ENCODE peak calls at places on chromosomes 2 and 18, in nine cellular contexts. One of them, this sample, is unnamed.

GRCh38 chr2:46716806-46717732 is 198.5 kb downstream of the MCFD2 start:
- DNase-seq in coronary artery: no peak
- DNase-seq in endothelial cell: no peak
- DNase-seq in lung: no peak
- DNase-seq in fibroblast of villous mesenchyme: peak
- DNase-seq in stomach: no peak
- DNase-seq in colonic mucosa: no peak
- DNase-seq in natural killer cell: no peak
- DNase-seq in CD14-positive monocyte: no peak
- DNase-seq in this sample: no peak

GRCh38 chr2:23519334-23519651 is 134.3 kb downstream of the KLHL29 start:
- DNase-seq in coronary artery: no peak
- DNase-seq in endothelial cell: no peak
- DNase-seq in lung: no peak
- DNase-seq in fibroblast of villous mesenchyme: no peak
- DNase-seq in stomach: no peak
- DNase-seq in colonic mucosa: no peak
- DNase-seq in natural killer cell: no peak
- DNase-seq in CD14-positive monocyte: no peak
- DNase-seq in this sample: no peak

GRCh38 chr2:62792408-62792807 is 86.9 kb downstream of the EHBP1 start:
- DNase-seq in coronary artery: no peak
- DNase-seq in endothelial cell: no peak
- DNase-seq in lung: no peak
- DNase-seq in fibroblast of villous mesenchyme: no peak
- DNase-seq in stomach: no peak
- DNase-seq in colonic mucosa: no peak
- DNase-seq in natural killer cell: no peak
- DNase-seq in CD14-positive monocyte: no peak
- DNase-seq in this sample: no peak

GRCh38 chr18:12803069-12803936 is 80.7 kb downstream of the PTPN2 start:
- DNase-seq in coronary artery: no peak
- DNase-seq in endothelial cell: no peak
- DNase-seq in lung: no peak
- DNase-seq in fibroblast of villous mesenchyme: peak
- DNase-seq in stomach: no peak
- DNase-seq in colonic mucosa: no peak
- DNase-seq in natural killer cell: no peak
- DNase-seq in CD14-positive monocyte: no peak
- DNase-seq in this sample: no peak

GRCh38 chr2:206263959-206264603 is 10.4 kb upstream of the ZDBF2 start:
- DNase-seq in coronary artery: no peak
- DNase-seq in endothelial cell: no peak
- DNase-seq in lung: no peak
- DNase-seq in fibroblast of villous mesenchyme: no peak
- DNase-seq in stomach: no peak
- DNase-seq in colonic mucosa: no peak
- DNase-seq in natural killer cell: no peak
- DNase-seq in CD14-positive monocyte: no peak
- DNase-seq in this sample: no peak

GRCh38 chr2:13996527-13996926 is 636.0 kb upstream of the LRATD1 start:
- DNase-seq in coronary artery: no peak
- DNase-seq in endothelial cell: no peak
- DNase-seq in lung: no peak
- DNase-seq in fibroblast of villous mesenchyme: no peak
- DNase-seq in stomach: no peak
- DNase-seq in colonic mucosa: no peak
- DNase-seq in natural killer cell: no peak
- DNase-seq in CD14-positive monocyte: no peak
- DNase-seq in this sample: no peak

GRCh38 chr18:37188016-37188791 is 359.3 kb downstream of the KIAA1328 start:
- DNase-seq in coronary artery: no peak
- DNase-seq in endothelial cell: no peak
- DNase-seq in lung: no peak
- DNase-seq in fibroblast of villous mesenchyme: no peak
- DNase-seq in stomach: no peak
- DNase-seq in colonic mucosa: no peak
- DNase-seq in natural killer cell: no peak
- DNase-seq in CD14-positive monocyte: no peak
- DNase-seq in this sample: no peak

GRCh38 chr2:119475225-119475856 is 43.7 kb downstream of the TMEM37 start:
- DNase-seq in coronary artery: no peak
- DNase-seq in endothelial cell: no peak
- DNase-seq in lung: no peak
- DNase-seq in fibroblast of villous mesenchyme: no peak
- DNase-seq in stomach: peak
- DNase-seq in colonic mucosa: peak
- DNase-seq in natural killer cell: no peak
- DNase-seq in CD14-positive monocyte: no peak
- DNase-seq in this sample: no peak

GRCh38 chr2:74583504-74583903 is 29.0 kb downstream of the DOK1 start:
- DNase-seq in coronary artery: no peak
- DNase-seq in endothelial cell: no peak
- DNase-seq in lung: no peak
- DNase-seq in fibroblast of villous mesenchyme: peak
- DNase-seq in stomach: no peak
- DNase-seq in colonic mucosa: no peak
- DNase-seq in natural killer cell: no peak
- DNase-seq in CD14-positive monocyte: no peak
- DNase-seq in this sample: no peak

GRCh38 chr18:69820538-69820937 is 127.1 kb downstream of the CD226 start:
- DNase-seq in coronary artery: no peak
- DNase-seq in endothelial cell: no peak
- DNase-seq in lung: no peak
- DNase-seq in fibroblast of villous mesenchyme: no peak
- DNase-seq in stomach: no peak
- DNase-seq in colonic mucosa: no peak
- DNase-seq in natural killer cell: no peak
- DNase-seq in CD14-positive monocyte: no peak
- DNase-seq in this sample: no peak

GRCh38 chr2:221426929-221427328 is 145.2 kb downstream of the EPHA4 start:
- DNase-seq in coronary artery: no peak
- DNase-seq in endothelial cell: no peak
- DNase-seq in lung: no peak
- DNase-seq in fibroblast of villous mesenchyme: no peak
- DNase-seq in stomach: no peak
- DNase-seq in colonic mucosa: no peak
- DNase-seq in natural killer cell: no peak
- DNase-seq in CD14-positive monocyte: no peak
- DNase-seq in this sample: no peak

GRCh38 chr18:49751427-49752094 is 61.8 kb downstream of the ACAA2 start:
- DNase-seq in coronary artery: no peak
- DNase-seq in endothelial cell: no peak
- DNase-seq in lung: no peak
- DNase-seq in fibroblast of villous mesenchyme: no peak
- DNase-seq in stomach: no peak
- DNase-seq in colonic mucosa: no peak
- DNase-seq in natural killer cell: no peak
- DNase-seq in CD14-positive monocyte: no peak
- DNase-seq in this sample: no peak

GRCh38 chr2:134461511-134461910 is 207.6 kb downstream of the MGAT5 start:
- DNase-seq in coronary artery: no peak
- DNase-seq in endothelial cell: no peak
- DNase-seq in lung: no peak
- DNase-seq in fibroblast of villous mesenchyme: no peak
- DNase-seq in stomach: peak
- DNase-seq in colonic mucosa: no peak
- DNase-seq in natural killer cell: no peak
- DNase-seq in CD14-positive monocyte: no peak
- DNase-seq in this sample: no peak

GRCh38 chr2:246489-247145 is 17.2 kb downstream of the SH3YL1 start:
- DNase-seq in coronary artery: no peak
- DNase-seq in endothelial cell: peak
- DNase-seq in lung: peak
- DNase-seq in fibroblast of villous mesenchyme: peak
- DNase-seq in stomach: no peak
- DNase-seq in colonic mucosa: peak
- DNase-seq in natural killer cell: no peak
- DNase-seq in CD14-positive monocyte: no peak
- DNase-seq in this sample: no peak
- TF ChIP-seq CTCF in coronary artery: no peak
- TF ChIP-seq CTCF in endothelial cell: peak
- TF ChIP-seq CTCF in lung: peak
- TF ChIP-seq CTCF in fibroblast of villous mesenchyme: peak
- TF ChIP-seq CTCF in stomach: peak
- TF ChIP-seq CTCF in colonic mucosa: peak
- TF ChIP-seq CTCF in natural killer cell: peak
- TF ChIP-seq CTCF in CD14-positive monocyte: peak
- TF ChIP-seq CTCF in this sample: no peak

GRCh38 chr2:202265467-202266277 is at the start of gene NOP58:
- DNase-seq in coronary artery: peak
- DNase-seq in endothelial cell: peak
- DNase-seq in lung: peak
- DNase-seq in fibroblast of villous mesenchyme: peak
- DNase-seq in stomach: peak
- DNase-seq in colonic mucosa: peak
- DNase-seq in natural killer cell: peak
- DNase-seq in CD14-positive monocyte: peak
- DNase-seq in this sample: peak

GRCh38 chr2:202267495-202267894 is 1.9 kb downstream of the NOP58 start:
- DNase-seq in coronary artery: no peak
- DNase-seq in endothelial cell: no peak
- DNase-seq in lung: no peak
- DNase-seq in fibroblast of villous mesenchyme: peak
- DNase-seq in stomach: no peak
- DNase-seq in colonic mucosa: no peak
- DNase-seq in natural killer cell: no peak
- DNase-seq in CD14-positive monocyte: no peak
- DNase-seq in this sample: no peak

GRCh38 chr2:202261531-202261930 is 4.0 kb upstream of the NOP58 start:
- DNase-seq in coronary artery: no peak
- DNase-seq in endothelial cell: no peak
- DNase-seq in lung: no peak
- DNase-seq in fibroblast of villous mesenchyme: peak
- DNase-seq in stomach: no peak
- DNase-seq in colonic mucosa: no peak
- DNase-seq in natural killer cell: no peak
- DNase-seq in CD14-positive monocyte: no peak
- DNase-seq in this sample: no peak
- TF ChIP-seq CTCF in coronary artery: no peak
- TF ChIP-seq CTCF in endothelial cell: no peak
- TF ChIP-seq CTCF in lung: no peak
- TF ChIP-seq CTCF in fibroblast of villous mesenchyme: no peak
- TF ChIP-seq CTCF in stomach: no peak
- TF ChIP-seq CTCF in colonic mucosa: no peak
- TF ChIP-seq CTCF in natural killer cell: no peak
- TF ChIP-seq CTCF in CD14-positive monocyte: no peak
- TF ChIP-seq CTCF in this sample: no peak

GRCh38 chr18:9827856-9828793 is 57.6 kb upstream of the TXNDC2 start:
- DNase-seq in coronary artery: no peak
- DNase-seq in endothelial cell: no peak
- DNase-seq in lung: peak
- DNase-seq in fibroblast of villous mesenchyme: peak
- DNase-seq in stomach: peak
- DNase-seq in colonic mucosa: peak
- DNase-seq in natural killer cell: no peak
- DNase-seq in CD14-positive monocyte: peak
- DNase-seq in this sample: no peak
- TF ChIP-seq CTCF in coronary artery: no peak
- TF ChIP-seq CTCF in endothelial cell: no peak
- TF ChIP-seq CTCF in lung: no peak
- TF ChIP-seq CTCF in fibroblast of villous mesenchyme: no peak
- TF ChIP-seq CTCF in stomach: no peak
- TF ChIP-seq CTCF in colonic mucosa: no peak
- TF ChIP-seq CTCF in natural killer cell: no peak
- TF ChIP-seq CTCF in CD14-positive monocyte: no peak
- TF ChIP-seq CTCF in this sample: no peak

DNA sequence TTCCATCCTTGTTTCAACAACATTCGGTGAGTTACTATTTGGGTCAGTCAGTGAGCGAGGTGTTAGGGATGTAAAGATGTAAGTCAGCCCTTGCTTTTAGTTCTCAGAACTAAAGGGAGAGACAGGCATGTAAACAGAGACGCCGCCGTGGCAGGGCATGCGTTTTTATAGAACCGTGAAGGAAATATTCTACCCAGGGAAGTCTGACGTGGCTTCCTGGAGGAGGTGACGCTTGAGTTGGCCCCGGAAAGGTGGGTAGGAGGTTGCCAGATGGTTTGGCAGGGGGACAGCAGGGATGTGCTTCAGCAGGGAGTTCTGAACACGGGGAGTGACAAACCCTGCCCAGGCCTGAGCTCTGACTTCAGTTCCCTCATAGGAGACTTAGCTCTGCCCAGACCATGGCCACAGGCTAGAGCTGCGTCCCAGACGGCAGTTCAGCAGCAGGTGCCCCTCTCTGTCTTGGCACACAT is 23.5 kb upstream of the RPL31 start:
- DNase-seq in coronary artery: no peak
- DNase-seq in endothelial cell: no peak
- DNase-seq in lung: no peak
- DNase-seq in fibroblast of villous mesenchyme: peak
- DNase-seq in stomach: no peak
- DNase-seq in colonic mucosa: no peak
- DNase-seq in natural killer cell: no peak
- DNase-seq in CD14-positive monocyte: no peak
- DNase-seq in this sample: no peak
- TF ChIP-seq CTCF in coronary artery: no peak
- TF ChIP-seq CTCF in endothelial cell: no peak
- TF ChIP-seq CTCF in lung: no peak
- TF ChIP-seq CTCF in fibroblast of villous mesenchyme: no peak
- TF ChIP-seq CTCF in stomach: no peak
- TF ChIP-seq CTCF in colonic mucosa: no peak
- TF ChIP-seq CTCF in natural killer cell: no peak
- TF ChIP-seq CTCF in CD14-positive monocyte: no peak
- TF ChIP-seq CTCF in this sample: no peak

This sample was measured in activated B cell treated with CpG ODN at 0.5 μM for 24 hours.